ENCODE peak calls at places on chromosome 13, in eight cellular contexts. One of them, this sample, is unnamed.

GRCh38 chr13:110627761-110628476 is 12.6 kb downstream of the NAXD start:
- DNase-seq in naive thymus-derived CD4-positive, alpha-beta T cell: no peak
- DNase-seq in DND-41: no peak
- DNase-seq in stimulated activated CD4-positive, alpha-beta T cell treated with anti-CD3 and anti-CD28 coated beads, TNF-alpha, amount 100 ng/mL, for 48 hours: no peak
- DNase-seq in stimulated activated naive B cell treated with anti-CD40 and anti-IgM and Interleukin-4, amounts not matched to agents 10 μg/mL and 1 μg/mL and 100 μg/mL, for 72 hours: no peak
- DNase-seq in nephron progenitor cell: no peak
- DNase-seq in GM12865: no peak
- DNase-seq in NCI-H345: no peak
- DNase-seq in this sample: no peak

GRCh38 chr13:24087611-24088235 is 72.8 kb upstream of the SPATA13 start:
- DNase-seq in naive thymus-derived CD4-positive, alpha-beta T cell: no peak
- DNase-seq in DND-41: no peak
- DNase-seq in stimulated activated CD4-positive, alpha-beta T cell treated with anti-CD3 and anti-CD28 coated beads, TNF-alpha, amount 100 ng/mL, for 48 hours: no peak
- DNase-seq in stimulated activated naive B cell treated with anti-CD40 and anti-IgM and Interleukin-4, amounts not matched to agents 10 μg/mL and 1 μg/mL and 100 μg/mL, for 72 hours: no peak
- DNase-seq in nephron progenitor cell: no peak
- DNase-seq in GM12865: no peak
- DNase-seq in NCI-H345: no peak
- DNase-seq in this sample: no peak

GRCh38 chr13:47372742-47373141 is 475.9 kb upstream of the HTR2A start:
- DNase-seq in naive thymus-derived CD4-positive, alpha-beta T cell: no peak
- DNase-seq in DND-41: no peak
- DNase-seq in stimulated activated CD4-positive, alpha-beta T cell treated with anti-CD3 and anti-CD28 coated beads, TNF-alpha, amount 100 ng/mL, for 48 hours: no peak
- DNase-seq in stimulated activated naive B cell treated with anti-CD40 and anti-IgM and Interleukin-4, amounts not matched to agents 10 μg/mL and 1 μg/mL and 100 μg/mL, for 72 hours: no peak
- DNase-seq in nephron progenitor cell: no peak
- DNase-seq in GM12865: no peak
- DNase-seq in NCI-H345: no peak
- DNase-seq in this sample: no peak

GRCh38 chr13:93549326-93549855 is 322.8 kb downstream of the GPC6 start:
- DNase-seq in naive thymus-derived CD4-positive, alpha-beta T cell: no peak
- DNase-seq in DND-41: no peak
- DNase-seq in stimulated activated CD4-positive, alpha-beta T cell treated with anti-CD3 and anti-CD28 coated beads, TNF-alpha, amount 100 ng/mL, for 48 hours: no peak
- DNase-seq in stimulated activated naive B cell treated with anti-CD40 and anti-IgM and Interleukin-4, amounts not matched to agents 10 μg/mL and 1 μg/mL and 100 μg/mL, for 72 hours: no peak
- DNase-seq in nephron progenitor cell: no peak
- DNase-seq in GM12865: no peak
- DNase-seq in NCI-H345: no peak
- DNase-seq in this sample: no peak

GRCh38 chr13:100540621-100541020 is 48.0 kb downstream of the GGACT start:
- DNase-seq in naive thymus-derived CD4-positive, alpha-beta T cell: no peak
- DNase-seq in DND-41: no peak
- DNase-seq in stimulated activated CD4-positive, alpha-beta T cell treated with anti-CD3 and anti-CD28 coated beads, TNF-alpha, amount 100 ng/mL, for 48 hours: no peak
- DNase-seq in stimulated activated naive B cell treated with anti-CD40 and anti-IgM and Interleukin-4, amounts not matched to agents 10 μg/mL and 1 μg/mL and 100 μg/mL, for 72 hours: no peak
- DNase-seq in nephron progenitor cell: no peak
- DNase-seq in GM12865: no peak
- DNase-seq in NCI-H345: no peak
- DNase-seq in this sample: no peak

GRCh38 chr13:75468602-75469001 is 13.4 kb downstream of the TBC1D4 start:
- DNase-seq in naive thymus-derived CD4-positive, alpha-beta T cell: no peak
- DNase-seq in DND-41: no peak
- DNase-seq in stimulated activated CD4-positive, alpha-beta T cell treated with anti-CD3 and anti-CD28 coated beads, TNF-alpha, amount 100 ng/mL, for 48 hours: no peak
- DNase-seq in stimulated activated naive B cell treated with anti-CD40 and anti-IgM and Interleukin-4, amounts not matched to agents 10 μg/mL and 1 μg/mL and 100 μg/mL, for 72 hours: no peak
- DNase-seq in nephron progenitor cell: no peak
- DNase-seq in GM12865: no peak
- DNase-seq in NCI-H345: no peak
- DNase-seq in this sample: no peak

GRCh38 chr13:102757006-102757405 is 16.6 kb downstream of the TEX30 start:
- DNase-seq in naive thymus-derived CD4-positive, alpha-beta T cell: no peak
- DNase-seq in DND-41: no peak
- DNase-seq in stimulated activated CD4-positive, alpha-beta T cell treated with anti-CD3 and anti-CD28 coated beads, TNF-alpha, amount 100 ng/mL, for 48 hours: no peak
- DNase-seq in stimulated activated naive B cell treated with anti-CD40 and anti-IgM and Interleukin-4, amounts not matched to agents 10 μg/mL and 1 μg/mL and 100 μg/mL, for 72 hours: no peak
- DNase-seq in nephron progenitor cell: no peak
- DNase-seq in GM12865: no peak
- DNase-seq in NCI-H345: no peak
- DNase-seq in this sample: no peak

GRCh38 chr13:97359181-97360057 is 74.5 kb upstream of the RAP2A start:
- DNase-seq in naive thymus-derived CD4-positive, alpha-beta T cell: peak
- DNase-seq in DND-41: peak
- DNase-seq in stimulated activated CD4-positive, alpha-beta T cell treated with anti-CD3 and anti-CD28 coated beads, TNF-alpha, amount 100 ng/mL, for 48 hours: peak
- DNase-seq in stimulated activated naive B cell treated with anti-CD40 and anti-IgM and Interleukin-4, amounts not matched to agents 10 μg/mL and 1 μg/mL and 100 μg/mL, for 72 hours: peak
- DNase-seq in nephron progenitor cell: peak
- DNase-seq in GM12865: peak
- DNase-seq in NCI-H345: peak
- DNase-seq in this sample: peak

GRCh38 chr13:89380101-89380500 is 1708.9 kb downstream of the SLITRK5 start:
- DNase-seq in naive thymus-derived CD4-positive, alpha-beta T cell: no peak
- DNase-seq in DND-41: no peak
- DNase-seq in stimulated activated CD4-positive, alpha-beta T cell treated with anti-CD3 and anti-CD28 coated beads, TNF-alpha, amount 100 ng/mL, for 48 hours: no peak
- DNase-seq in stimulated activated naive B cell treated with anti-CD40 and anti-IgM and Interleukin-4, amounts not matched to agents 10 μg/mL and 1 μg/mL and 100 μg/mL, for 72 hours: no peak
- DNase-seq in nephron progenitor cell: no peak
- DNase-seq in GM12865: peak
- DNase-seq in NCI-H345: no peak
- DNase-seq in this sample: no peak

GRCh38 chr13:61162106-61162505 is 253.5 kb downstream of the PCDH20 start:
- DNase-seq in naive thymus-derived CD4-positive, alpha-beta T cell: no peak
- DNase-seq in DND-41: no peak
- DNase-seq in stimulated activated CD4-positive, alpha-beta T cell treated with anti-CD3 and anti-CD28 coated beads, TNF-alpha, amount 100 ng/mL, for 48 hours: no peak
- DNase-seq in stimulated activated naive B cell treated with anti-CD40 and anti-IgM and Interleukin-4, amounts not matched to agents 10 μg/mL and 1 μg/mL and 100 μg/mL, for 72 hours: no peak
- DNase-seq in nephron progenitor cell: no peak
- DNase-seq in GM12865: no peak
- DNase-seq in NCI-H345: no peak
- DNase-seq in this sample: no peak

GRCh38 chr13:97629601-97630272 is 195.8 kb downstream of the RAP2A start:
- DNase-seq in naive thymus-derived CD4-positive, alpha-beta T cell: no peak
- DNase-seq in DND-41: no peak
- DNase-seq in stimulated activated CD4-positive, alpha-beta T cell treated with anti-CD3 and anti-CD28 coated beads, TNF-alpha, amount 100 ng/mL, for 48 hours: no peak
- DNase-seq in stimulated activated naive B cell treated with anti-CD40 and anti-IgM and Interleukin-4, amounts not matched to agents 10 μg/mL and 1 μg/mL and 100 μg/mL, for 72 hours: no peak
- DNase-seq in nephron progenitor cell: no peak
- DNase-seq in GM12865: no peak
- DNase-seq in NCI-H345: peak
- DNase-seq in this sample: no peak

GRCh38 chr13:77946522-77946921 is 27.9 kb upstream of the EDNRB start:
- DNase-seq in naive thymus-derived CD4-positive, alpha-beta T cell: no peak
- DNase-seq in DND-41: no peak
- DNase-seq in stimulated activated CD4-positive, alpha-beta T cell treated with anti-CD3 and anti-CD28 coated beads, TNF-alpha, amount 100 ng/mL, for 48 hours: no peak
- DNase-seq in stimulated activated naive B cell treated with anti-CD40 and anti-IgM and Interleukin-4, amounts not matched to agents 10 μg/mL and 1 μg/mL and 100 μg/mL, for 72 hours: no peak
- DNase-seq in nephron progenitor cell: no peak
- DNase-seq in GM12865: no peak
- DNase-seq in NCI-H345: no peak
- DNase-seq in this sample: no peak

GRCh38 chr13:40333238-40333637 is 333.2 kb downstream of the FOXO1 start:
- DNase-seq in naive thymus-derived CD4-positive, alpha-beta T cell: no peak
- DNase-seq in DND-41: no peak
- DNase-seq in stimulated activated CD4-positive, alpha-beta T cell treated with anti-CD3 and anti-CD28 coated beads, TNF-alpha, amount 100 ng/mL, for 48 hours: no peak
- DNase-seq in stimulated activated naive B cell treated with anti-CD40 and anti-IgM and Interleukin-4, amounts not matched to agents 10 μg/mL and 1 μg/mL and 100 μg/mL, for 72 hours: no peak
- DNase-seq in nephron progenitor cell: no peak
- DNase-seq in GM12865: peak
- DNase-seq in NCI-H345: no peak
- DNase-seq in this sample: no peak

GRCh38 chr13:42544246-42544915 is 29.6 kb upstream of the TNFSF11 start:
- DNase-seq in naive thymus-derived CD4-positive, alpha-beta T cell: no peak
- DNase-seq in DND-41: no peak
- DNase-seq in stimulated activated CD4-positive, alpha-beta T cell treated with anti-CD3 and anti-CD28 coated beads, TNF-alpha, amount 100 ng/mL, for 48 hours: no peak
- DNase-seq in stimulated activated naive B cell treated with anti-CD40 and anti-IgM and Interleukin-4, amounts not matched to agents 10 μg/mL and 1 μg/mL and 100 μg/mL, for 72 hours: no peak
- DNase-seq in nephron progenitor cell: no peak
- DNase-seq in GM12865: no peak
- DNase-seq in NCI-H345: no peak
- DNase-seq in this sample: no peak

GRCh38 chr13:33227927-33228644 is 57.5 kb downstream of the STARD13 start:
- DNase-seq in naive thymus-derived CD4-positive, alpha-beta T cell: no peak
- DNase-seq in DND-41: no peak
- DNase-seq in stimulated activated CD4-positive, alpha-beta T cell treated with anti-CD3 and anti-CD28 coated beads, TNF-alpha, amount 100 ng/mL, for 48 hours: no peak
- DNase-seq in stimulated activated naive B cell treated with anti-CD40 and anti-IgM and Interleukin-4, amounts not matched to agents 10 μg/mL and 1 μg/mL and 100 μg/mL, for 72 hours: no peak
- DNase-seq in nephron progenitor cell: no peak
- DNase-seq in GM12865: no peak
- DNase-seq in NCI-H345: no peak
- DNase-seq in this sample: no peak

GRCh38 chr13:112616586-112617381 is 28.8 kb upstream of the TUBGCP3 start:
- DNase-seq in naive thymus-derived CD4-positive, alpha-beta T cell: no peak
- DNase-seq in DND-41: peak
- DNase-seq in stimulated activated CD4-positive, alpha-beta T cell treated with anti-CD3 and anti-CD28 coated beads, TNF-alpha, amount 100 ng/mL, for 48 hours: no peak
- DNase-seq in stimulated activated naive B cell treated with anti-CD40 and anti-IgM and Interleukin-4, amounts not matched to agents 10 μg/mL and 1 μg/mL and 100 μg/mL, for 72 hours: no peak
- DNase-seq in nephron progenitor cell: peak
- DNase-seq in GM12865: peak
- DNase-seq in NCI-H345: no peak
- DNase-seq in this sample: no peak

GRCh38 chr13:98672947-98673545 is 79.4 kb downstream of the SLC15A1 start:
- DNase-seq in naive thymus-derived CD4-positive, alpha-beta T cell: peak
- DNase-seq in DND-41: peak
- DNase-seq in stimulated activated CD4-positive, alpha-beta T cell treated with anti-CD3 and anti-CD28 coated beads, TNF-alpha, amount 100 ng/mL, for 48 hours: peak
- DNase-seq in stimulated activated naive B cell treated with anti-CD40 and anti-IgM and Interleukin-4, amounts not matched to agents 10 μg/mL and 1 μg/mL and 100 μg/mL, for 72 hours: peak
- DNase-seq in nephron progenitor cell: peak
- DNase-seq in GM12865: peak
- DNase-seq in NCI-H345: peak
- DNase-seq in this sample: peak

GRCh38 chr13:46852168-46852567 is 44.7 kb downstream of the HTR2A start:
- DNase-seq in naive thymus-derived CD4-positive, alpha-beta T cell: no peak
- DNase-seq in DND-41: no peak
- DNase-seq in stimulated activated CD4-positive, alpha-beta T cell treated with anti-CD3 and anti-CD28 coated beads, TNF-alpha, amount 100 ng/mL, for 48 hours: no peak
- DNase-seq in stimulated activated naive B cell treated with anti-CD40 and anti-IgM and Interleukin-4, amounts not matched to agents 10 μg/mL and 1 μg/mL and 100 μg/mL, for 72 hours: no peak
- DNase-seq in nephron progenitor cell: no peak
- DNase-seq in GM12865: no peak
- DNase-seq in NCI-H345: no peak
- DNase-seq in this sample: no peak

GRCh38 chr13:30038884-30039283 is 188.5 kb upstream of the UBL3 start:
- DNase-seq in naive thymus-derived CD4-positive, alpha-beta T cell: no peak
- DNase-seq in DND-41: no peak
- DNase-seq in stimulated activated CD4-positive, alpha-beta T cell treated with anti-CD3 and anti-CD28 coated beads, TNF-alpha, amount 100 ng/mL, for 48 hours: no peak
- DNase-seq in stimulated activated naive B cell treated with anti-CD40 and anti-IgM and Interleukin-4, amounts not matched to agents 10 μg/mL and 1 μg/mL and 100 μg/mL, for 72 hours: no peak
- DNase-seq in nephron progenitor cell: no peak
- DNase-seq in GM12865: no peak
- DNase-seq in NCI-H345: no peak
- DNase-seq in this sample: no peak

GRCh38 chr13:109500146-109500773 is 286.1 kb downstream of the IRS2 start:
- DNase-seq in naive thymus-derived CD4-positive, alpha-beta T cell: no peak
- DNase-seq in DND-41: no peak
- DNase-seq in stimulated activated CD4-positive, alpha-beta T cell treated with anti-CD3 and anti-CD28 coated beads, TNF-alpha, amount 100 ng/mL, for 48 hours: no peak
- DNase-seq in stimulated activated naive B cell treated with anti-CD40 and anti-IgM and Interleukin-4, amounts not matched to agents 10 μg/mL and 1 μg/mL and 100 μg/mL, for 72 hours: no peak
- DNase-seq in nephron progenitor cell: peak
- DNase-seq in GM12865: no peak
- DNase-seq in NCI-H345: no peak
- DNase-seq in this sample: no peak

GRCh38 chr13:26460652-26461051 is 96.8 kb upstream of the WASF3 start:
- DNase-seq in naive thymus-derived CD4-positive, alpha-beta T cell: no peak
- DNase-seq in DND-41: no peak
- DNase-seq in stimulated activated CD4-positive, alpha-beta T cell treated with anti-CD3 and anti-CD28 coated beads, TNF-alpha, amount 100 ng/mL, for 48 hours: no peak
- DNase-seq in stimulated activated naive B cell treated with anti-CD40 and anti-IgM and Interleukin-4, amounts not matched to agents 10 μg/mL and 1 μg/mL and 100 μg/mL, for 72 hours: no peak
- DNase-seq in nephron progenitor cell: no peak
- DNase-seq in GM12865: no peak
- DNase-seq in NCI-H345: no peak
- DNase-seq in this sample: no peak

GRCh38 chr13:99990045-99990977 is 8.7 kb downstream of the ZIC2 start:
- DNase-seq in naive thymus-derived CD4-positive, alpha-beta T cell: no peak
- DNase-seq in DND-41: no peak
- DNase-seq in stimulated activated CD4-positive, alpha-beta T cell treated with anti-CD3 and anti-CD28 coated beads, TNF-alpha, amount 100 ng/mL, for 48 hours: no peak
- DNase-seq in stimulated activated naive B cell treated with anti-CD40 and anti-IgM and Interleukin-4, amounts not matched to agents 10 μg/mL and 1 μg/mL and 100 μg/mL, for 72 hours: no peak
- DNase-seq in nephron progenitor cell: peak
- DNase-seq in GM12865: no peak
- DNase-seq in NCI-H345: no peak
- DNase-seq in this sample: no peak

GRCh38 chr13:31468114-31468902 is 268.5 kb downstream of the B3GLCT start:
- DNase-seq in naive thymus-derived CD4-positive, alpha-beta T cell: no peak
- DNase-seq in DND-41: no peak
- DNase-seq in stimulated activated CD4-positive, alpha-beta T cell treated with anti-CD3 and anti-CD28 coated beads, TNF-alpha, amount 100 ng/mL, for 48 hours: no peak
- DNase-seq in stimulated activated naive B cell treated with anti-CD40 and anti-IgM and Interleukin-4, amounts not matched to agents 10 μg/mL and 1 μg/mL and 100 μg/mL, for 72 hours: no peak
- DNase-seq in nephron progenitor cell: no peak
- DNase-seq in GM12865: no peak
- DNase-seq in NCI-H345: no peak
- DNase-seq in this sample: no peak

GRCh38 chr13:36758345-36758744 is 60.7 kb upstream of the RFXAP start:
- DNase-seq in naive thymus-derived CD4-positive, alpha-beta T cell: no peak
- DNase-seq in DND-41: no peak
- DNase-seq in stimulated activated CD4-positive, alpha-beta T cell treated with anti-CD3 and anti-CD28 coated beads, TNF-alpha, amount 100 ng/mL, for 48 hours: no peak
- DNase-seq in stimulated activated naive B cell treated with anti-CD40 and anti-IgM and Interleukin-4, amounts not matched to agents 10 μg/mL and 1 μg/mL and 100 μg/mL, for 72 hours: no peak
- DNase-seq in nephron progenitor cell: no peak
- DNase-seq in GM12865: no peak
- DNase-seq in NCI-H345: peak
- DNase-seq in this sample: no peak

GRCh38 chr13:21528616-21529015 is 69.5 kb upstream of the ZDHHC20 start:
- DNase-seq in naive thymus-derived CD4-positive, alpha-beta T cell: no peak
- DNase-seq in DND-41: no peak
- DNase-seq in stimulated activated CD4-positive, alpha-beta T cell treated with anti-CD3 and anti-CD28 coated beads, TNF-alpha, amount 100 ng/mL, for 48 hours: no peak
- DNase-seq in stimulated activated naive B cell treated with anti-CD40 and anti-IgM and Interleukin-4, amounts not matched to agents 10 μg/mL and 1 μg/mL and 100 μg/mL, for 72 hours: no peak
- DNase-seq in nephron progenitor cell: no peak
- DNase-seq in GM12865: no peak
- DNase-seq in NCI-H345: no peak
- DNase-seq in this sample: no peak

GRCh38 chr13:111431241-111431640 is 110.8 kb downstream of the TEX29 start:
- DNase-seq in naive thymus-derived CD4-positive, alpha-beta T cell: no peak
- DNase-seq in DND-41: no peak
- DNase-seq in stimulated activated CD4-positive, alpha-beta T cell treated with anti-CD3 and anti-CD28 coated beads, TNF-alpha, amount 100 ng/mL, for 48 hours: no peak
- DNase-seq in stimulated activated naive B cell treated with anti-CD40 and anti-IgM and Interleukin-4, amounts not matched to agents 10 μg/mL and 1 μg/mL and 100 μg/mL, for 72 hours: no peak
- DNase-seq in nephron progenitor cell: no peak
- DNase-seq in GM12865: no peak
- DNase-seq in NCI-H345: peak
- DNase-seq in this sample: no peak

GRCh38 chr13:76398426-76398825 is 487.8 kb downstream of the KCTD12 start:
- DNase-seq in naive thymus-derived CD4-positive, alpha-beta T cell: no peak
- DNase-seq in DND-41: no peak
- DNase-seq in stimulated activated CD4-positive, alpha-beta T cell treated with anti-CD3 and anti-CD28 coated beads, TNF-alpha, amount 100 ng/mL, for 48 hours: no peak
- DNase-seq in stimulated activated naive B cell treated with anti-CD40 and anti-IgM and Interleukin-4, amounts not matched to agents 10 μg/mL and 1 μg/mL and 100 μg/mL, for 72 hours: no peak
- DNase-seq in nephron progenitor cell: no peak
- DNase-seq in GM12865: no peak
- DNase-seq in NCI-H345: no peak
- DNase-seq in this sample: no peak

GRCh38 chr13:48853381-48854102 is 122.2 kb upstream of the FNDC3A start:
- DNase-seq in naive thymus-derived CD4-positive, alpha-beta T cell: no peak
- DNase-seq in DND-41: no peak
- DNase-seq in stimulated activated CD4-positive, alpha-beta T cell treated with anti-CD3 and anti-CD28 coated beads, TNF-alpha, amount 100 ng/mL, for 48 hours: no peak
- DNase-seq in stimulated activated naive B cell treated with anti-CD40 and anti-IgM and Interleukin-4, amounts not matched to agents 10 μg/mL and 1 μg/mL and 100 μg/mL, for 72 hours: no peak
- DNase-seq in nephron progenitor cell: no peak
- DNase-seq in GM12865: peak
- DNase-seq in NCI-H345: no peak
- DNase-seq in this sample: no peak

GRCh38 chr13:109154546-109154945 is 525.1 kb downstream of the MYO16 start:
- DNase-seq in naive thymus-derived CD4-positive, alpha-beta T cell: no peak
- DNase-seq in DND-41: no peak
- DNase-seq in stimulated activated CD4-positive, alpha-beta T cell treated with anti-CD3 and anti-CD28 coated beads, TNF-alpha, amount 100 ng/mL, for 48 hours: no peak
- DNase-seq in stimulated activated naive B cell treated with anti-CD40 and anti-IgM and Interleukin-4, amounts not matched to agents 10 μg/mL and 1 μg/mL and 100 μg/mL, for 72 hours: no peak
- DNase-seq in nephron progenitor cell: no peak
- DNase-seq in GM12865: no peak
- DNase-seq in NCI-H345: no peak
- DNase-seq in this sample: no peak

GRCh38 chr13:71358218-71358617 is 508.8 kb downstream of the DACH1 start:
- DNase-seq in naive thymus-derived CD4-positive, alpha-beta T cell: no peak
- DNase-seq in DND-41: no peak
- DNase-seq in stimulated activated CD4-positive, alpha-beta T cell treated with anti-CD3 and anti-CD28 coated beads, TNF-alpha, amount 100 ng/mL, for 48 hours: no peak
- DNase-seq in stimulated activated naive B cell treated with anti-CD40 and anti-IgM and Interleukin-4, amounts not matched to agents 10 μg/mL and 1 μg/mL and 100 μg/mL, for 72 hours: no peak
- DNase-seq in nephron progenitor cell: no peak
- DNase-seq in GM12865: no peak
- DNase-seq in NCI-H345: no peak
- DNase-seq in this sample: no peak

GRCh38 chr13:79541426-79542049 is 60.6 kb downstream of the NDFIP2 start:
- DNase-seq in naive thymus-derived CD4-positive, alpha-beta T cell: peak
- DNase-seq in DND-41: no peak
- DNase-seq in stimulated activated CD4-positive, alpha-beta T cell treated with anti-CD3 and anti-CD28 coated beads, TNF-alpha, amount 100 ng/mL, for 48 hours: no peak
- DNase-seq in stimulated activated naive B cell treated with anti-CD40 and anti-IgM and Interleukin-4, amounts not matched to agents 10 μg/mL and 1 μg/mL and 100 μg/mL, for 72 hours: no peak
- DNase-seq in nephron progenitor cell: peak
- DNase-seq in GM12865: peak
- DNase-seq in NCI-H345: peak
- DNase-seq in this sample: peak

GRCh38 chr13:99873141-99873540 is 98.4 kb downstream of the ZIC5 start:
- DNase-seq in naive thymus-derived CD4-positive, alpha-beta T cell: no peak
- DNase-seq in DND-41: no peak
- DNase-seq in stimulated activated CD4-positive, alpha-beta T cell treated with anti-CD3 and anti-CD28 coated beads, TNF-alpha, amount 100 ng/mL, for 48 hours: no peak
- DNase-seq in stimulated activated naive B cell treated with anti-CD40 and anti-IgM and Interleukin-4, amounts not matched to agents 10 μg/mL and 1 μg/mL and 100 μg/mL, for 72 hours: no peak
- DNase-seq in nephron progenitor cell: no peak
- DNase-seq in GM12865: no peak
- DNase-seq in NCI-H345: no peak
- DNase-seq in this sample: no peak

GRCh38 chr13:97986841-97987240 is 33.4 kb downstream of the IPO5 start:
- DNase-seq in naive thymus-derived CD4-positive, alpha-beta T cell: no peak
- DNase-seq in DND-41: no peak
- DNase-seq in stimulated activated CD4-positive, alpha-beta T cell treated with anti-CD3 and anti-CD28 coated beads, TNF-alpha, amount 100 ng/mL, for 48 hours: no peak
- DNase-seq in stimulated activated naive B cell treated with anti-CD40 and anti-IgM and Interleukin-4, amounts not matched to agents 10 μg/mL and 1 μg/mL and 100 μg/mL, for 72 hours: peak
- DNase-seq in nephron progenitor cell: no peak
- DNase-seq in GM12865: peak
- DNase-seq in NCI-H345: no peak
- DNase-seq in this sample: no peak

GRCh38 chr13:111095031-111095840 is 19.9 kb upstream of the ARHGEF7 start:
- DNase-seq in naive thymus-derived CD4-positive, alpha-beta T cell: no peak
- DNase-seq in DND-41: no peak
- DNase-seq in stimulated activated CD4-positive, alpha-beta T cell treated with anti-CD3 and anti-CD28 coated beads, TNF-alpha, amount 100 ng/mL, for 48 hours: no peak
- DNase-seq in stimulated activated naive B cell treated with anti-CD40 and anti-IgM and Interleukin-4, amounts not matched to agents 10 μg/mL and 1 μg/mL and 100 μg/mL, for 72 hours: no peak
- DNase-seq in nephron progenitor cell: no peak
- DNase-seq in GM12865: no peak
- DNase-seq in NCI-H345: peak
- DNase-seq in this sample: no peak